ENCODE peak calls at places on chromosomes 6 and 20, in ten cellular contexts. One of them, this sample, is unnamed.

GRCh38 chr6:106324726-106325335 is 729 bp downstream of the ATG5 start:
- DNase-seq in A549: no peak
- DNase-seq in ascending aorta: no peak
- DNase-seq in CD4-positive, alpha-beta T cell: no peak
- DNase-seq in upper lobe of right lung: no peak
- DNase-seq in fibroblast of pulmonary artery: peak
- DNase-seq in left ventricle myocardium inferior: no peak
- DNase-seq in nephron progenitor cell: no peak
- DNase-seq in B cell: no peak
- DNase-seq in AG09309: no peak
- DNase-seq in this sample: no peak

GRCh38 chr6:108736832-108737231 is 111.4 kb upstream of the ARMC2 start:
- DNase-seq in left ventricle myocardium inferior: no peak
- DNase-seq in A549: peak
- DNase-seq in B cell: no peak
- DNase-seq in AG09309: no peak
- DNase-seq in ascending aorta: peak
- DNase-seq in nephron progenitor cell: no peak
- DNase-seq in CD4-positive, alpha-beta T cell: no peak
- DNase-seq in upper lobe of right lung: no peak
- DNase-seq in fibroblast of pulmonary artery: peak
- DNase-seq in this sample: no peak

GRCh38 chr6:65557224-65557623 is 149.8 kb downstream of the EYS start:
- DNase-seq in ascending aorta: no peak
- DNase-seq in left ventricle myocardium inferior: no peak
- DNase-seq in AG09309: no peak
- DNase-seq in nephron progenitor cell: no peak
- DNase-seq in fibroblast of pulmonary artery: no peak
- DNase-seq in upper lobe of right lung: no peak
- DNase-seq in A549: no peak
- DNase-seq in B cell: no peak
- DNase-seq in CD4-positive, alpha-beta T cell: no peak
- DNase-seq in this sample: no peak

GRCh38 chr20:37007898-37008649 is 56.6 kb upstream of the SAMHD1 start:
- DNase-seq in AG09309: no peak
- DNase-seq in CD4-positive, alpha-beta T cell: no peak
- DNase-seq in left ventricle myocardium inferior: no peak
- DNase-seq in B cell: peak
- DNase-seq in fibroblast of pulmonary artery: peak
- DNase-seq in A549: no peak
- DNase-seq in upper lobe of right lung: no peak
- DNase-seq in nephron progenitor cell: no peak
- DNase-seq in ascending aorta: no peak
- DNase-seq in this sample: no peak

GRCh38 chr6:7730852-7731251 is 5.0 kb downstream of the BMP6 start:
- DNase-seq in CD4-positive, alpha-beta T cell: no peak
- DNase-seq in upper lobe of right lung: no peak
- DNase-seq in nephron progenitor cell: no peak
- DNase-seq in fibroblast of pulmonary artery: peak
- DNase-seq in ascending aorta: no peak
- DNase-seq in A549: peak
- DNase-seq in AG09309: peak
- DNase-seq in left ventricle myocardium inferior: no peak
- DNase-seq in B cell: no peak
- DNase-seq in this sample: no peak

GRCh38 chr6:169827372-169827771 is 76.0 kb downstream of the ERMARD start:
- DNase-seq in fibroblast of pulmonary artery: no peak
- DNase-seq in nephron progenitor cell: no peak
- DNase-seq in B cell: no peak
- DNase-seq in AG09309: no peak
- DNase-seq in CD4-positive, alpha-beta T cell: no peak
- DNase-seq in A549: no peak
- DNase-seq in upper lobe of right lung: peak
- DNase-seq in ascending aorta: no peak
- DNase-seq in left ventricle myocardium inferior: no peak
- DNase-seq in this sample: peak

GRCh38 chr6:167341665-167342655 is 17.1 kb downstream of the TTLL2 start:
- DNase-seq in B cell: no peak
- DNase-seq in ascending aorta: no peak
- DNase-seq in A549: no peak
- DNase-seq in left ventricle myocardium inferior: no peak
- DNase-seq in CD4-positive, alpha-beta T cell: no peak
- DNase-seq in upper lobe of right lung: no peak
- DNase-seq in AG09309: no peak
- DNase-seq in nephron progenitor cell: no peak
- DNase-seq in fibroblast of pulmonary artery: no peak
- DNase-seq in this sample: no peak

GRCh38 chr6:39490120-39490519 is 167.6 kb upstream of the KCNK16 start:
- DNase-seq in left ventricle myocardium inferior: no peak
- DNase-seq in ascending aorta: no peak
- DNase-seq in nephron progenitor cell: no peak
- DNase-seq in upper lobe of right lung: no peak
- DNase-seq in CD4-positive, alpha-beta T cell: no peak
- DNase-seq in AG09309: no peak
- DNase-seq in fibroblast of pulmonary artery: peak
- DNase-seq in A549: no peak
- DNase-seq in B cell: no peak
- DNase-seq in this sample: no peak

GRCh38 chr6:49541210-49541724 is 9.2 kb upstream of the C6orf141 start:
- DNase-seq in A549: peak
- DNase-seq in CD4-positive, alpha-beta T cell: no peak
- DNase-seq in left ventricle myocardium inferior: no peak
- DNase-seq in ascending aorta: no peak
- DNase-seq in upper lobe of right lung: no peak
- DNase-seq in nephron progenitor cell: no peak
- DNase-seq in fibroblast of pulmonary artery: peak
- DNase-seq in B cell: no peak
- DNase-seq in AG09309: peak
- DNase-seq in this sample: no peak

GRCh38 chr6:166058064-166058739 is 109.4 kb downstream of the TBXT start:
- DNase-seq in CD4-positive, alpha-beta T cell: no peak
- DNase-seq in AG09309: no peak
- DNase-seq in upper lobe of right lung: no peak
- DNase-seq in left ventricle myocardium inferior: peak
- DNase-seq in A549: no peak
- DNase-seq in B cell: no peak
- DNase-seq in nephron progenitor cell: no peak
- DNase-seq in ascending aorta: no peak
- DNase-seq in fibroblast of pulmonary artery: peak
- DNase-seq in this sample: no peak

GRCh38 chr6:55082021-55082420 is 92.3 kb upstream of the HCRTR2 start:
- DNase-seq in CD4-positive, alpha-beta T cell: no peak
- DNase-seq in left ventricle myocardium inferior: no peak
- DNase-seq in fibroblast of pulmonary artery: no peak
- DNase-seq in ascending aorta: no peak
- DNase-seq in A549: no peak
- DNase-seq in upper lobe of right lung: no peak
- DNase-seq in B cell: no peak
- DNase-seq in AG09309: no peak
- DNase-seq in nephron progenitor cell: no peak
- DNase-seq in this sample: no peak

GRCh38 chr6:22041797-22042489 is 254.9 kb downstream of the PRL start:
- DNase-seq in AG09309: peak
- DNase-seq in CD4-positive, alpha-beta T cell: no peak
- DNase-seq in A549: no peak
- DNase-seq in ascending aorta: no peak
- DNase-seq in fibroblast of pulmonary artery: peak
- DNase-seq in nephron progenitor cell: no peak
- DNase-seq in left ventricle myocardium inferior: no peak
- DNase-seq in upper lobe of right lung: no peak
- DNase-seq in B cell: no peak
- DNase-seq in this sample: no peak

GRCh38 chr6:6884193-6884627 is 223.6 kb upstream of the RREB1 start:
- DNase-seq in fibroblast of pulmonary artery: peak
- DNase-seq in A549: no peak
- DNase-seq in upper lobe of right lung: no peak
- DNase-seq in left ventricle myocardium inferior: no peak
- DNase-seq in ascending aorta: no peak
- DNase-seq in AG09309: peak
- DNase-seq in B cell: no peak
- DNase-seq in nephron progenitor cell: no peak
- DNase-seq in CD4-positive, alpha-beta T cell: no peak
- DNase-seq in this sample: no peak

GRCh38 chr20:31833130-31833930 is 12.1 kb downstream of the FOXS1 start:
- DNase-seq in left ventricle myocardium inferior: peak
- DNase-seq in ascending aorta: no peak
- DNase-seq in upper lobe of right lung: no peak
- DNase-seq in AG09309: no peak
- DNase-seq in A549: peak
- DNase-seq in B cell: peak
- DNase-seq in nephron progenitor cell: peak
- DNase-seq in fibroblast of pulmonary artery: peak
- DNase-seq in CD4-positive, alpha-beta T cell: peak
- DNase-seq in this sample: peak

GRCh38 chr6:128487746-128488145 is 32.7 kb downstream of the PTPRK start:
- DNase-seq in nephron progenitor cell: no peak
- DNase-seq in upper lobe of right lung: no peak
- DNase-seq in AG09309: no peak
- DNase-seq in CD4-positive, alpha-beta T cell: no peak
- DNase-seq in ascending aorta: no peak
- DNase-seq in A549: no peak
- DNase-seq in B cell: no peak
- DNase-seq in left ventricle myocardium inferior: no peak
- DNase-seq in fibroblast of pulmonary artery: peak
- DNase-seq in this sample: no peak

GRCh38 chr6:16956371-16956770 is 145.5 kb upstream of the STMND1 start:
- DNase-seq in nephron progenitor cell: no peak
- DNase-seq in left ventricle myocardium inferior: no peak
- DNase-seq in A549: no peak
- DNase-seq in ascending aorta: no peak
- DNase-seq in AG09309: no peak
- DNase-seq in upper lobe of right lung: no peak
- DNase-seq in fibroblast of pulmonary artery: peak
- DNase-seq in CD4-positive, alpha-beta T cell: no peak
- DNase-seq in B cell: no peak
- DNase-seq in this sample: no peak

GRCh38 chr20:35792740-35793139 is 20.9 kb downstream of the PHF20 start:
- DNase-seq in upper lobe of right lung: peak
- DNase-seq in fibroblast of pulmonary artery: no peak
- DNase-seq in AG09309: no peak
- DNase-seq in CD4-positive, alpha-beta T cell: no peak
- DNase-seq in ascending aorta: no peak
- DNase-seq in B cell: no peak
- DNase-seq in left ventricle myocardium inferior: no peak
- DNase-seq in nephron progenitor cell: no peak
- DNase-seq in A549: no peak
- DNase-seq in this sample: no peak

GRCh38 chr6:53107091-53107490 is 41.5 kb downstream of the GCM1 start:
- DNase-seq in ascending aorta: no peak
- DNase-seq in left ventricle myocardium inferior: no peak
- DNase-seq in upper lobe of right lung: no peak
- DNase-seq in nephron progenitor cell: no peak
- DNase-seq in AG09309: peak
- DNase-seq in A549: no peak
- DNase-seq in CD4-positive, alpha-beta T cell: no peak
- DNase-seq in fibroblast of pulmonary artery: peak
- DNase-seq in B cell: no peak
- DNase-seq in this sample: no peak

GRCh38 chr6:17281100-17281496 is at the start of gene RBM24:
- DNase-seq in upper lobe of right lung: peak
- DNase-seq in nephron progenitor cell: peak
- DNase-seq in ascending aorta: no peak
- DNase-seq in AG09309: no peak
- DNase-seq in fibroblast of pulmonary artery: peak
- DNase-seq in B cell: no peak
- DNase-seq in left ventricle myocardium inferior: peak
- DNase-seq in A549: no peak
- DNase-seq in CD4-positive, alpha-beta T cell: no peak
- DNase-seq in this sample: peak

GRCh38 chr6:131910219-131910589 is 41.0 kb downstream of the CCN2 start:
- DNase-seq in A549: no peak
- DNase-seq in AG09309: no peak
- DNase-seq in nephron progenitor cell: no peak
- DNase-seq in left ventricle myocardium inferior: no peak
- DNase-seq in fibroblast of pulmonary artery: no peak
- DNase-seq in B cell: no peak
- DNase-seq in ascending aorta: no peak
- DNase-seq in CD4-positive, alpha-beta T cell: no peak
- DNase-seq in upper lobe of right lung: no peak
- DNase-seq in this sample: no peak
- TF ChIP-seq CTCF in A549: no peak
- TF ChIP-seq CTCF in AG09309: no peak
- TF ChIP-seq CTCF in nephron progenitor cell: peak
- TF ChIP-seq CTCF in left ventricle myocardium inferior: no peak
- TF ChIP-seq CTCF in fibroblast of pulmonary artery: no peak
- TF ChIP-seq CTCF in B cell: peak
- TF ChIP-seq CTCF in ascending aorta: no peak
- TF ChIP-seq CTCF in CD4-positive, alpha-beta T cell: peak
- TF ChIP-seq CTCF in upper lobe of right lung: no peak
- TF ChIP-seq CTCF in this sample: no peak

GRCh38 chr6:138800377-138801150 is 4.7 kb downstream of the ECT2L start:
- DNase-seq in upper lobe of right lung: no peak
- DNase-seq in CD4-positive, alpha-beta T cell: no peak
- DNase-seq in nephron progenitor cell: no peak
- DNase-seq in fibroblast of pulmonary artery: no peak
- DNase-seq in B cell: no peak
- DNase-seq in A549: no peak
- DNase-seq in AG09309: no peak
- DNase-seq in left ventricle myocardium inferior: no peak
- DNase-seq in ascending aorta: no peak
- DNase-seq in this sample: no peak
- TF ChIP-seq CTCF in upper lobe of right lung: no peak
- TF ChIP-seq CTCF in CD4-positive, alpha-beta T cell: no peak
- TF ChIP-seq CTCF in nephron progenitor cell: no peak
- TF ChIP-seq CTCF in fibroblast of pulmonary artery: no peak
- TF ChIP-seq CTCF in B cell: no peak
- TF ChIP-seq CTCF in A549: no peak
- TF ChIP-seq CTCF in AG09309: no peak
- TF ChIP-seq CTCF in left ventricle myocardium inferior: no peak
- TF ChIP-seq CTCF in ascending aorta: no peak
- TF ChIP-seq CTCF in this sample: no peak

GRCh38 chr6:119116712-119117281 is 38.3 kb upstream of the FAM184A start:
- DNase-seq in fibroblast of pulmonary artery: no peak
- DNase-seq in AG09309: no peak
- DNase-seq in upper lobe of right lung: no peak
- DNase-seq in ascending aorta: no peak
- DNase-seq in CD4-positive, alpha-beta T cell: no peak
- DNase-seq in B cell: no peak
- DNase-seq in nephron progenitor cell: no peak
- DNase-seq in A549: no peak
- DNase-seq in left ventricle myocardium inferior: no peak
- DNase-seq in this sample: no peak
- TF ChIP-seq CTCF in fibroblast of pulmonary artery: peak
- TF ChIP-seq CTCF in AG09309: peak
- TF ChIP-seq CTCF in upper lobe of right lung: no peak
- TF ChIP-seq CTCF in ascending aorta: no peak
- TF ChIP-seq CTCF in CD4-positive, alpha-beta T cell: no peak
- TF ChIP-seq CTCF in B cell: no peak
- TF ChIP-seq CTCF in nephron progenitor cell: peak
- TF ChIP-seq CTCF in A549: no peak
- TF ChIP-seq CTCF in left ventricle myocardium inferior: peak
- TF ChIP-seq CTCF in this sample: peak

DNA sequence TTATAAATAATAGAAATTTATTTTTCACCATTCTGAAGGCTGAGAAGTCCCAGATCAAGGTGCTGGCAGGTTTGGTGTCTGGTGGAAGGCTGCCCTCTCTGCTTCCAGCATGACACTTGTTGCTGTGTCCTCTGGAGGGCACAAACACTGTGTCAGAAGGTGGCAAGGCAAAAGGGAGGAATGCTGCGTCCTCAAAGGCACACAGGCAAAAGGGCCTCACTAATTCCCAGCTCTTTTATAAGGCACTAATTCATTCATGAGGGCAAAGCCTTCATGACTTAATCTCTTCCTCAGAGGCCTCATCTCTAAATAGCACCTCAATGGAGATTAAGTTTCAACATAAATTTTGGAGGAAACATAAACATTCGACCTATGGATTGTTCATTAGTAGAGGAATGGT is 209.5 kb upstream of the SMLR1 start:
- DNase-seq in A549: no peak
- DNase-seq in left ventricle myocardium inferior: no peak
- DNase-seq in AG09309: no peak
- DNase-seq in nephron progenitor cell: no peak
- DNase-seq in fibroblast of pulmonary artery: no peak
- DNase-seq in CD4-positive, alpha-beta T cell: no peak
- DNase-seq in ascending aorta: no peak
- DNase-seq in B cell: no peak
- DNase-seq in upper lobe of right lung: no peak
- DNase-seq in this sample: no peak
- TF ChIP-seq CTCF in A549: no peak
- TF ChIP-seq CTCF in left ventricle myocardium inferior: no peak
- TF ChIP-seq CTCF in AG09309: no peak
- TF ChIP-seq CTCF in nephron progenitor cell: no peak
- TF ChIP-seq CTCF in fibroblast of pulmonary artery: no peak
- TF ChIP-seq CTCF in CD4-positive, alpha-beta T cell: no peak
- TF ChIP-seq CTCF in ascending aorta: no peak
- TF ChIP-seq CTCF in B cell: no peak
- TF ChIP-seq CTCF in upper lobe of right lung: no peak
- TF ChIP-seq CTCF in this sample: no peak

This sample was measured in progenitor cell of endocrine pancreas.